ENCODE peak calls at places on chromosomes 4 and X, in six cellular contexts. P is cardiac muscle cell, S is left lung, D is IMR-90, X is lower lobe of right lung, O is Peyer's patch. M is an unnamed sample.
A peak's percentile ranks its signal among the peaks of the same experiment; 100 is the strongest.

GRCh38 chrX:101749436-101749835 is 89.8 kb upstream of the ARMCX2 start:
- DNase-seq in P (no peak), S (no peak), D (no peak), X (no peak), O (no peak), M (no peak)

GRCh38 chr4:69984030-69984443 is 11.7 kb upstream of the STATH start:
- DNase-seq in P (peak; percentile 47), S (no peak), D (no peak), X (no peak), O (no peak), M (no peak)

GRCh38 chrX:136488706-136489105 is 959 bp downstream of the BRS3 start:
- DNase-seq in P (no peak), S (no peak), D (no peak), X (no peak), O (no peak), M (no peak)

GRCh38 chr4:153326513-153326912 is 18.0 kb upstream of the MND1 start:
- DNase-seq in P (no peak), S (no peak), D (peak; percentile 17), X (no peak), O (no peak), M (no peak)

GRCh38 chrX:111386884-111387283 is 25.1 kb downstream of the DCX start:
- DNase-seq in P (no peak), S (no peak), D (no peak), X (no peak), O (no peak), M (no peak)

GRCh38 chr4:137934921-137935320 is 307.2 kb downstream of the SLC7A11 start:
- DNase-seq in P (no peak), S (no peak), D (no peak), X (no peak), O (no peak), M (no peak)

GRCh38 chr4:20592666-20593065 is 107.6 kb upstream of the PACRGL start:
- DNase-seq in P (no peak), S (no peak), D (peak; percentile 65), X (no peak), O (no peak), M (no peak)

GRCh38 chr4:108342325-108342986 is 173.7 kb upstream of the LEF1 start:
- DNase-seq in P (no peak), S (no peak), D (no peak), X (no peak), O (no peak), M (peak; percentile 86)

GRCh38 chrX:118884552-118885138 is 61.0 kb downstream of the ZCCHC12 start:
- DNase-seq in P (no peak), S (no peak), D (no peak), X (no peak), O (no peak), M (no peak)

GRCh38 chr4:152257601-152258066 is 278.3 kb downstream of the FBXW7 start:
- DNase-seq in P (no peak), S (no peak), D (peak; percentile 31), X (no peak), O (no peak), M (peak; percentile 81)

GRCh38 chrX:49919617-49920016 is 2.8 kb upstream of the CLCN5 start:
- DNase-seq in P (peak; percentile 34), S (peak; percentile 35), D (peak; percentile 46), X (no peak), O (no peak), M (no peak)

GRCh38 chr4:26821677-26822503 is 38.8 kb upstream of the STIM2 start:
- DNase-seq in P (no peak), S (no peak), D (peak; percentile 20), X (no peak), O (no peak), M (no peak)

GRCh38 chrX:16212024-16212423 is 44.7 kb downstream of the MAGEB17 start:
- DNase-seq in P (no peak), S (no peak), D (peak; percentile 33), X (no peak), O (no peak), M (no peak)

GRCh38 chrX:18422325-18422724 is 3.1 kb upstream of the CDKL5 start:
- DNase-seq in P (no peak), S (no peak), D (peak; percentile 94), X (no peak), O (no peak), M (no peak)

GRCh38 chrX:37745354-37745753 is 34.5 kb upstream of the CYBB start:
- DNase-seq in P (peak; percentile 79), S (peak; percentile 77), D (peak; percentile 61), X (peak; percentile 72), O (peak; percentile 76), M (no peak)

GRCh38 chr4:146334862-146335449 is 120.6 kb downstream of the REELD1 start:
- DNase-seq in P (no peak), S (no peak), D (no peak), X (no peak), O (no peak), M (no peak)

GRCh38 chr4:169665039-169665732 is 44.8 kb downstream of the CLCN3 start:
- DNase-seq in P (no peak), S (no peak), D (no peak), X (no peak), O (no peak), M (no peak)

GRCh38 chr4:69849969-69850368 is 10.0 kb downstream of the SULT1E1 start:
- DNase-seq in P (no peak), S (no peak), D (no peak), X (no peak), O (no peak), M (no peak)

GRCh38 chr4:176052744-176053143 is 12.9 kb upstream of the WDR17 start:
- DNase-seq in P (no peak), S (no peak), D (no peak), X (no peak), O (no peak), M (no peak)

GRCh38 chrX:76428243-76429130 is 977 bp downstream of the MAGEE1 start:
- DNase-seq in P (no peak), S (peak; percentile 33), D (no peak), X (peak; percentile 43), O (peak; percentile 39), M (no peak)

GRCh38 chrX:137549073-137549472 is 16.9 kb upstream of the ZIC3 start:
- DNase-seq in P (no peak), S (no peak), D (no peak), X (no peak), O (no peak), M (no peak)
- H3K27me3 ChIP-seq in P (peaks cover 88% of the 10 kb centered on the region), S (peaks cover 64% of the 10 kb centered on the region), D (peaks cover 6% of the 10 kb centered on the region), X (peaks cover 60% of the 10 kb centered on the region), O (no peaks in the 10 kb centered on the region), M (peaks cover 43% of the 10 kb centered on the region)

GRCh38 chr4:6937748-6938147 is 28.1 kb downstream of the TBC1D14 start:
- DNase-seq in P (no peak), S (no peak), D (no peak), X (no peak), O (no peak), M (no peak)
- H3K27ac ChIP-seq in P (no peak overlapping the region), S (peak overlapping the region; percentile 95), D (no peak overlapping the region), X (no peak overlapping the region), O (peak overlapping the region; percentile 18), M (peak overlapping the region; percentile 13)

GRCh38 chrX:32532282-32532681 is 679.1 kb downstream of the DMD start:
- DNase-seq in P (no peak), S (no peak), D (no peak), X (no peak), O (no peak), M (no peak)
- H3K27me3 ChIP-seq in P (no peaks in the 10 kb centered on the region), S (no peaks in the 10 kb centered on the region), D (no peaks in the 10 kb centered on the region), X (no peaks in the 10 kb centered on the region), O (no peaks in the 10 kb centered on the region), M (no peaks in the 10 kb centered on the region)

GRCh38 chr4:102761478-102761790 is 666 bp upstream of the MANBA start:
- DNase-seq in P (no peak), S (no peak), D (peak; percentile 2), X (no peak), O (no peak), M (no peak)

GRCh38 chr4:102759835-102760644 is 728 bp downstream of the MANBA start:
- DNase-seq in P (peak; percentile 27), S (no peak), D (peak; percentile 68), X (no peak), O (no peak), M (no peak)

GRCh38 chr4:102761902-102762301 is 1.1 kb upstream of the MANBA start:
- DNase-seq in P (no peak), S (no peak), D (no peak), X (no peak), O (no peak), M (no peak)

GRCh38 chr4:102758241-102758871 is 2.4 kb downstream of the MANBA start:
- DNase-seq in P (no peak), S (no peak), D (no peak), X (no peak), O (no peak), M (no peak)

GRCh38 chr4:102760645-102761477 is at the start of gene MANBA:
- DNase-seq in P (peak; percentile 90), S (peak; percentile 93), D (peak; percentile 69), X (peak; percentile 94), O (peak; percentile 93), M (no peak)
- H3K27ac ChIP-seq in P (peak within 1 kb of the TSS; percentile 56), S (peak within 1 kb of the TSS; percentile 99), D (peak within 1 kb of the TSS; percentile 67), X (peak within 1 kb of the TSS; percentile 95), O (peak within 1 kb of the TSS; percentile 96), M (peak within 1 kb of the TSS; percentile 82)